ENCODE peak calls at places on chromosomes 4 and X, in nine cellular contexts. L is cardiac fibroblast, F is suprapubic skin, K is transverse colon, Y is IMR-90, G is kidney epithelial cell, J is SK-N-SH, S is spleen, H is AG09309. I is an unnamed sample.

GRCh38 chrX:111830561-111830960 is 45.4 kb upstream of the TRPC5OS start:
- DNase-seq in L (no peak), F (no peak), K (no peak), Y (no peak), G (no peak), J (no peak), S (no peak), H (no peak), I (no peak)

GRCh38 chr4:39635023-39635422 is 3.6 kb downstream of the SMIM14 start:
- DNase-seq in L (no peak), F (no peak), K (peak), Y (no peak), G (no peak), J (no peak), S (no peak), H (no peak), I (no peak)

GRCh38 chr4:122666527-122667245 is 45.8 kb upstream of the IL21 start:
- DNase-seq in L (peak), F (no peak), K (no peak), Y (peak), G (peak), J (no peak), S (no peak), H (peak), I (peak)

GRCh38 chrX:17792842-17793241 is 55.5 kb downstream of the SCML1 start:
- DNase-seq in L (no peak), F (no peak), K (no peak), Y (no peak), G (no peak), J (no peak), S (no peak), H (no peak), I (no peak)

GRCh38 chr4:152936446-152937279 is 540 bp downstream of the FHDC1 start:
- DNase-seq in L (peak), F (peak), K (peak), Y (peak), G (no peak), J (peak), S (peak), H (no peak), I (no peak)

GRCh38 chrX:10015711-10016515 is 48.8 kb downstream of the CLDN34 start:
- DNase-seq in L (no peak), F (peak), K (no peak), Y (peak), G (no peak), J (peak), S (peak), H (no peak), I (peak)

GRCh38 chrX:117713411-117713810 is 403.2 kb downstream of the KLHL13 start:
- DNase-seq in L (no peak), F (no peak), K (no peak), Y (no peak), G (peak), J (no peak), S (no peak), H (no peak), I (no peak)

GRCh38 chrX:111875881-111876280 is at the start of gene TRPC5OS:
- DNase-seq in L (no peak), F (no peak), K (no peak), Y (no peak), G (no peak), J (no peak), S (no peak), H (no peak), I (no peak)

GRCh38 chr4:158033416-158033863 is 139.4 kb downstream of the GASK1B start:
- DNase-seq in L (peak), F (no peak), K (no peak), Y (peak), G (no peak), J (no peak), S (no peak), H (no peak), I (peak)

GRCh38 chrX:153723351-153724251 is 586 bp downstream of the BCAP31 start:
- DNase-seq in L (peak), F (no peak), K (peak), Y (peak), G (no peak), J (peak), S (peak), H (no peak), I (peak)

GRCh38 chrX:79081895-79082512 is 62.5 kb upstream of the GPR174 start:
- DNase-seq in L (peak), F (no peak), K (no peak), Y (peak), G (no peak), J (peak), S (no peak), H (peak), I (peak)

GRCh38 chr4:1209821-1210220 is 37.4 kb upstream of the SPON2 start:
- DNase-seq in L (peak), F (peak), K (peak), Y (peak), G (no peak), J (peak), S (peak), H (no peak), I (peak)

GRCh38 chrX:37608156-37608555 is 36.7 kb downstream of the LANCL3 start:
- DNase-seq in L (no peak), F (no peak), K (no peak), Y (no peak), G (no peak), J (no peak), S (no peak), H (no peak), I (no peak)

GRCh38 chr4:161642708-161643107 is 521.1 kb downstream of the FSTL5 start:
- DNase-seq in L (peak), F (no peak), K (no peak), Y (no peak), G (no peak), J (peak), S (no peak), H (no peak), I (peak)

GRCh38 chrX:134896194-134896593 is 94.6 kb upstream of the SMIM10 start:
- DNase-seq in L (no peak), F (no peak), K (no peak), Y (no peak), G (no peak), J (no peak), S (no peak), H (no peak), I (no peak)

GRCh38 chrX:149129767-149130166 is 375.3 kb downstream of the IDS start:
- DNase-seq in L (peak), F (no peak), K (no peak), Y (no peak), G (no peak), J (no peak), S (no peak), H (no peak), I (peak)

GRCh38 chr4:37675587-37676290 is 10.4 kb downstream of the RELL1 start:
- DNase-seq in L (no peak), F (no peak), K (peak), Y (no peak), G (peak), J (no peak), S (no peak), H (no peak), I (no peak)

GRCh38 chrX:47644557-47645091 is 5.7 kb downstream of the ELK1 start:
- DNase-seq in L (peak), F (no peak), K (no peak), Y (peak), G (no peak), J (peak), S (no peak), H (no peak), I (peak)

GRCh38 chr4:85883180-85883579 is 408.2 kb downstream of the ARHGAP24 start:
- DNase-seq in L (no peak), F (no peak), K (no peak), Y (no peak), G (no peak), J (no peak), S (no peak), H (no peak), I (no peak)

GRCh38 chrX:42237956-42238355 is 314.6 kb upstream of the CASK start:
- DNase-seq in L (no peak), F (no peak), K (no peak), Y (peak), G (no peak), J (no peak), S (no peak), H (no peak), I (no peak)

GRCh38 chrX:13432376-13432775 is 112.5 kb upstream of the ATXN3L start:
- DNase-seq in L (peak), F (no peak), K (no peak), Y (peak), G (peak), J (no peak), S (no peak), H (peak), I (peak)

GRCh38 chr4:122832732-122833131 is 6.1 kb downstream of the FGF2 start:
- DNase-seq in L (no peak), F (no peak), K (no peak), Y (peak), G (no peak), J (no peak), S (no peak), H (no peak), I (no peak)

GRCh38 chrX:7347465-7347864 is 199.5 kb upstream of the PUDP start:
- DNase-seq in L (no peak), F (no peak), K (no peak), Y (no peak), G (no peak), J (no peak), S (no peak), H (no peak), I (no peak)

GRCh38 chrX:1932231-1932630 is 317.4 kb downstream of the ASMT start:
- DNase-seq in L (peak), F (no peak), K (no peak), Y (no peak), G (no peak), J (no peak), S (no peak), H (peak), I (peak)

DNA sequence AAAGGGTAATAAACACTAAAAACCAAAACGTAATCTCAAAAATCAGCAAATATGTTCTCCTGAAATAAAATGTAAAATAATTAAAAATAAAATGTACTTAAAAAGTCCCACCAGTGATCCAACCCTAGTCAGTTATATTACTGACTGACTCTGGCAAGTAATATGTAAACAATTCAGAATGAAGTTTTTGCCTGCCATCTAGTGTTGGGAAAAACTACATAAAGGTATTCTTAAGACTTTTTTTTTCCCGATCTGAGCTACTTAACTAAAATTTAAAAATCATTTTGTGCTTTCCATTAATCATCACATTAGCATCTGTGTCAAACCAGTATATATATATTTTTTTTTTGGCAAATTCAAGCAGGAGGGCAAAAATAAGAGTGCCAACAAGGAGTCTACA is 24.0 kb downstream of the RCHY1 start:
- DNase-seq in L (peak), F (no peak), K (no peak), Y (peak), G (no peak), J (no peak), S (no peak), H (no peak), I (peak)
- TF ChIP-seq CTCF in L (peak), F (no peak), K (peak), Y (peak), G (peak), J (peak), S (peak), H (peak), I (peak)

GRCh38 chr4:6472387-6473263 is at the start of gene PPP2R2C:
- DNase-seq in L (no peak), F (peak), K (no peak), Y (no peak), G (no peak), J (peak), S (peak), H (no peak), I (no peak)
- H3K4me3 ChIP-seq in L (no peak), F (peak), K (no peak), Y (no peak), G (no peak), J (no peak), S (no peak), H (no peak), I (no peak)

GRCh38 chr4:142846105-142846728 is at the start of gene INPP4B:
- DNase-seq in L (peak), F (no peak), K (peak), Y (peak), G (peak), J (peak), S (peak), H (no peak), I (peak)

GRCh38 chr4:142846729-142847606 is 867 bp upstream of the INPP4B start:
- DNase-seq in L (peak), F (no peak), K (peak), Y (no peak), G (no peak), J (peak), S (peak), H (no peak), I (peak)

GRCh38 chr4:142844782-142845181 is 1.3 kb downstream of the INPP4B start:
- DNase-seq in L (no peak), F (no peak), K (no peak), Y (no peak), G (no peak), J (no peak), S (no peak), H (no peak), I (no peak)

GRCh38 chr4:142845293-142846070 is 619 bp downstream of the INPP4B start:
- DNase-seq in L (peak), F (no peak), K (peak), Y (no peak), G (no peak), J (peak), S (peak), H (no peak), I (no peak)

DNA sequence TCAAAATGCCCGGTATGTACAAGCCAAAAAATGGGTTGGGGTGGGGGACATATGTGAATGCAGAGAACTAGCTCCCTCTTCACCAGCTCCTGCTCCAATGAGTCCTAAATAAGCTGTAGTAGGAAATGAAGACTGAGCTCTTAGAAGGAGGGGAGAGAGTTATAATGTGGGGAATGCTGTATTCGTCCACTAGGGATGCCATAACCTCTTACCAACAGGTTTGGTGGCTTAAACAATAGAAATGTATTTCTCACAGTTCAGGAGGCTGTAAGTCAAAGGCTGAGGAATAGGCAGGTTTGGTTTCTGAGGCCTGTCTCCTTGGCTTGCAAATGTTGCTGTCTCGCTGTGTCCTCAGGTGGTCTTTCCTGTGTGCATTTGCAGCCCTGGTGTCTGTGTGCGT is 4.4 kb upstream of the INPP4B start:
- DNase-seq in L (peak), F (no peak), K (no peak), Y (no peak), G (no peak), J (peak), S (no peak), H (no peak), I (peak)
- TF ChIP-seq CTCF in L (peak), F (no peak), K (no peak), Y (peak), G (peak), J (peak), S (no peak), H (peak), I (peak)

DNA sequence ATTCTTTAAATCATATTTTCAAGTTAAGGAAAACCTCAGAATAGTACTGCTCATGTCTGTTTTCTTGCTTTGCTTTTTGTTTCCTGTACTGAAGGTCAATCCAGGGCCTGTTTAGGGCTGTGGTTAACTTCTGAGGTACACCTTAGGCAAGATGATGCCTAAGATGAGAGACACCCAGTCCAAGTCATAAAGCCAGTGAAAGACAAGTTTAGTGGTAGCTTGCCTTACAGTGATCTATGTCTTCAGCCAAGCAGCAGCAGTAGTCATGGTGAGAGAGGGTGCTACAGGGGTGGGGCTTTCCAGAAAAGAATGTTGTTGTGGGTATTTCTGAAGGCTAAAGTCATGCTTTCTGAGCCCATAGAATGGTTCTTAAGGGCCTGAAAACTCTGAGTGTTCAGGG is 173.7 kb downstream of the VSIG4 start:
- DNase-seq in L (no peak), F (no peak), K (no peak), Y (no peak), G (no peak), J (no peak), S (no peak), H (no peak), I (no peak)
- H3K4me3 ChIP-seq in L (no peak), F (no peak), K (no peak), Y (no peak), G (no peak), J (no peak), S (no peak), H (no peak), I (no peak)

GRCh38 chr4:141131738-141132688 is 1.3 kb downstream of the RNF150 start:
- DNase-seq in L (peak), F (peak), K (peak), Y (peak), G (no peak), J (no peak), S (peak), H (no peak), I (no peak)

GRCh38 chr4:141132689-141133145 is 552 bp downstream of the RNF150 start:
- DNase-seq in L (peak), F (no peak), K (peak), Y (peak), G (no peak), J (peak), S (peak), H (no peak), I (peak)

GRCh38 chr4:141134586-141134985 is 1.3 kb upstream of the RNF150 start:
- DNase-seq in L (no peak), F (no peak), K (no peak), Y (no peak), G (no peak), J (no peak), S (no peak), H (no peak), I (no peak)

GRCh38 chr4:141134051-141134450 is 782 bp upstream of the RNF150 start:
- DNase-seq in L (peak), F (no peak), K (no peak), Y (peak), G (no peak), J (peak), S (no peak), H (no peak), I (peak)

GRCh38 chr4:141133146-141134006 is at the start of gene RNF150:
- DNase-seq in L (peak), F (peak), K (peak), Y (peak), G (peak), J (peak), S (peak), H (peak), I (peak)
- TF ChIP-seq CTCF in L (peak), F (no peak), K (peak), Y (peak), G (peak), J (peak), S (peak), H (peak), I (peak)

GRCh38 chrX:48919360-48919821 is 567 bp upstream of the PIM2 start:
- DNase-seq in L (peak), F (no peak), K (no peak), Y (no peak), G (no peak), J (peak), S (no peak), H (no peak), I (no peak)
- H3K4me3 ChIP-seq in L (peak), F (peak), K (peak), Y (peak), G (peak), J (peak), S (peak), H (no peak), I (peak)

DNA sequence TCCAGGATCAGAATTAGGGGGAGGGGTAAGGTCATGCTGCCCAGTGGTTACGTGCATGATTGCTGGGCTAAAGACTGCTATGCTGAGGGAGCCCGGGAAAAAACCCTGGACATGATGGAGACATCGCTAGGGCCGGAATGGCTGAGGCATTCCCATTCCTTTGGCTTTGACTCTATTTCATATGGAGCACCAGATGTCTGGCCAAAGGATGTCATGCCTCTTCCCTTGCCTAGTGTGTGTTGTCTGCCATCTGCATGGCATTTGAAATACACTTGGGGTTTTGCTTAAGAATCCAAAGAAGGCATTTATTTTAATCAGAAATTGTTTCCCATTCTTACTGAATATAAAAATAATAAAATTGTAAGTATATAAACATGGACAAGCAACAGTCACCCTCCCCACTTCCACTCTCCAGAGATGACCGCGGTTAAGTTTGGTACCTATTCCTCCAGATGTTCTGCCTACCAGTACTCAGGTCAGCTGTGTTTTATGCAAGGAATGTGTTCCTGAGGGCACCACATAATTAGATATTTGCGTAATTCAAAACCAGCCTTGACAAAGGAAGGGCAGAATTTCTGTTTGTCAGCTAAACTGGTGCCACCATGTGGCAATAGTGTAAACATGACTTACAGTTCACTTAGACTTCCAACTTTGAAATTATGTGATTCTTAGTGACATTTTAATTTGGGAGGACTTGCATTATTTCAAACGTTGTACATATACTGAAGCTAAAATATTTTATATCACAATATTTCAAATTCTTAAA is 105.9 kb downstream of the CT47B1 start:
- DNase-seq in L (peak), F (no peak), K (no peak), Y (peak), G (peak), J (peak), S (no peak), H (peak), I (peak)
- TF ChIP-seq CTCF in L (peak), F (peak), K (no peak), Y (peak), G (peak), J (peak), S (peak), H (peak), I (peak)

GRCh38 chr4:115219862-115220261 is 106.4 kb upstream of the NDST4 start:
- DNase-seq in L (no peak), F (no peak), K (no peak), Y (no peak), G (no peak), J (no peak), S (no peak), H (no peak), I (no peak)
- H3K4me3 ChIP-seq in L (no peak), F (no peak), K (no peak), Y (no peak), G (no peak), J (no peak), S (no peak), H (no peak), I (no peak)